ENCODE peak calls at places on chromosomes 5 and 9, in four cellular contexts. One of them, this sample, is unnamed.

GRCh38 chr5:115460476-115460875 is 84.1 kb downstream of the FEM1C start:
- DNase-seq in stimulated activated CD8-positive, alpha-beta memory T cell treated with anti-CD3 and anti-CD28 coated beads, Interleukin-7, amount 100 ng/mL, for 24 hours: no peak
- DNase-seq in HCT116: peak; percentile 87
- DNase-seq in stimulated activated CD4-positive, alpha-beta T cell treated with anti-CD3 and anti-CD28 coated beads, Interleukin-12 subunit alpha, Interleukin-12 subunit beta, amount 100 ng/mL, for 24 hours: no peak
- DNase-seq in this sample: peak; percentile 59

GRCh38 chr5:122770479-122770878 is 4.4 kb upstream of the SNX2 start:
- DNase-seq in HCT116: no peak
- DNase-seq in stimulated activated CD4-positive, alpha-beta T cell treated with anti-CD3 and anti-CD28 coated beads, Interleukin-12 subunit alpha, Interleukin-12 subunit beta, amount 100 ng/mL, for 24 hours: no peak
- DNase-seq in stimulated activated CD8-positive, alpha-beta memory T cell treated with anti-CD3 and anti-CD28 coated beads, Interleukin-7, amount 100 ng/mL, for 24 hours: no peak
- DNase-seq in this sample: no peak

GRCh38 chr9:88447431-88447830 is 59.2 kb downstream of the SPIN1 start:
- DNase-seq in stimulated activated CD8-positive, alpha-beta memory T cell treated with anti-CD3 and anti-CD28 coated beads, Interleukin-7, amount 100 ng/mL, for 24 hours: no peak
- DNase-seq in stimulated activated CD4-positive, alpha-beta T cell treated with anti-CD3 and anti-CD28 coated beads, Interleukin-12 subunit alpha, Interleukin-12 subunit beta, amount 100 ng/mL, for 24 hours: no peak
- DNase-seq in HCT116: no peak
- DNase-seq in this sample: no peak

GRCh38 chr9:6144947-6145346 is 70.7 kb upstream of the IL33 start:
- DNase-seq in HCT116: no peak
- DNase-seq in stimulated activated CD4-positive, alpha-beta T cell treated with anti-CD3 and anti-CD28 coated beads, Interleukin-12 subunit alpha, Interleukin-12 subunit beta, amount 100 ng/mL, for 24 hours: no peak
- DNase-seq in stimulated activated CD8-positive, alpha-beta memory T cell treated with anti-CD3 and anti-CD28 coated beads, Interleukin-7, amount 100 ng/mL, for 24 hours: no peak
- DNase-seq in this sample: no peak

GRCh38 chr9:72396247-72397091 is 31.5 kb upstream of the ZFAND5 start:
- DNase-seq in stimulated activated CD8-positive, alpha-beta memory T cell treated with anti-CD3 and anti-CD28 coated beads, Interleukin-7, amount 100 ng/mL, for 24 hours: no peak
- DNase-seq in HCT116: no peak
- DNase-seq in stimulated activated CD4-positive, alpha-beta T cell treated with anti-CD3 and anti-CD28 coated beads, Interleukin-12 subunit alpha, Interleukin-12 subunit beta, amount 100 ng/mL, for 24 hours: no peak
- DNase-seq in this sample: no peak

GRCh38 chr5:83914199-83914598 is 193.5 kb upstream of the HAPLN1 start:
- DNase-seq in HCT116: no peak
- DNase-seq in stimulated activated CD8-positive, alpha-beta memory T cell treated with anti-CD3 and anti-CD28 coated beads, Interleukin-7, amount 100 ng/mL, for 24 hours: no peak
- DNase-seq in stimulated activated CD4-positive, alpha-beta T cell treated with anti-CD3 and anti-CD28 coated beads, Interleukin-12 subunit alpha, Interleukin-12 subunit beta, amount 100 ng/mL, for 24 hours: no peak
- DNase-seq in this sample: no peak

GRCh38 chr9:113482991-113483675 is 19.6 kb downstream of the RGS3 start:
- DNase-seq in stimulated activated CD4-positive, alpha-beta T cell treated with anti-CD3 and anti-CD28 coated beads, Interleukin-12 subunit alpha, Interleukin-12 subunit beta, amount 100 ng/mL, for 24 hours: no peak
- DNase-seq in stimulated activated CD8-positive, alpha-beta memory T cell treated with anti-CD3 and anti-CD28 coated beads, Interleukin-7, amount 100 ng/mL, for 24 hours: no peak
- DNase-seq in HCT116: no peak
- DNase-seq in this sample: no peak

GRCh38 chr5:103519550-103519949 is 43.0 kb downstream of the NUDT12 start:
- DNase-seq in stimulated activated CD4-positive, alpha-beta T cell treated with anti-CD3 and anti-CD28 coated beads, Interleukin-12 subunit alpha, Interleukin-12 subunit beta, amount 100 ng/mL, for 24 hours: no peak
- DNase-seq in HCT116: no peak
- DNase-seq in stimulated activated CD8-positive, alpha-beta memory T cell treated with anti-CD3 and anti-CD28 coated beads, Interleukin-7, amount 100 ng/mL, for 24 hours: no peak
- DNase-seq in this sample: no peak

GRCh38 chr9:76701441-76702031 is 62.7 kb upstream of the PCA3 start:
- DNase-seq in stimulated activated CD4-positive, alpha-beta T cell treated with anti-CD3 and anti-CD28 coated beads, Interleukin-12 subunit alpha, Interleukin-12 subunit beta, amount 100 ng/mL, for 24 hours: no peak
- DNase-seq in HCT116: no peak
- DNase-seq in stimulated activated CD8-positive, alpha-beta memory T cell treated with anti-CD3 and anti-CD28 coated beads, Interleukin-7, amount 100 ng/mL, for 24 hours: no peak
- DNase-seq in this sample: no peak

GRCh38 chr9:83472221-83472665 is 66.0 kb downstream of the FRMD3 start:
- DNase-seq in stimulated activated CD4-positive, alpha-beta T cell treated with anti-CD3 and anti-CD28 coated beads, Interleukin-12 subunit alpha, Interleukin-12 subunit beta, amount 100 ng/mL, for 24 hours: no peak
- DNase-seq in stimulated activated CD8-positive, alpha-beta memory T cell treated with anti-CD3 and anti-CD28 coated beads, Interleukin-7, amount 100 ng/mL, for 24 hours: no peak
- DNase-seq in HCT116: no peak
- DNase-seq in this sample: no peak

GRCh38 chr5:38783011-38783551 is 62.7 kb upstream of the OSMR start:
- DNase-seq in HCT116: no peak
- DNase-seq in stimulated activated CD8-positive, alpha-beta memory T cell treated with anti-CD3 and anti-CD28 coated beads, Interleukin-7, amount 100 ng/mL, for 24 hours: no peak
- DNase-seq in stimulated activated CD4-positive, alpha-beta T cell treated with anti-CD3 and anti-CD28 coated beads, Interleukin-12 subunit alpha, Interleukin-12 subunit beta, amount 100 ng/mL, for 24 hours: no peak
- DNase-seq in this sample: peak; percentile 86

GRCh38 chr5:58224661-58225060 is 235.2 kb downstream of the PLK2 start:
- DNase-seq in HCT116: no peak
- DNase-seq in stimulated activated CD4-positive, alpha-beta T cell treated with anti-CD3 and anti-CD28 coated beads, Interleukin-12 subunit alpha, Interleukin-12 subunit beta, amount 100 ng/mL, for 24 hours: no peak
- DNase-seq in stimulated activated CD8-positive, alpha-beta memory T cell treated with anti-CD3 and anti-CD28 coated beads, Interleukin-7, amount 100 ng/mL, for 24 hours: no peak
- DNase-seq in this sample: no peak

GRCh38 chr9:92312887-92313623 is 12.1 kb downstream of the NOL8 start:
- DNase-seq in HCT116: no peak
- DNase-seq in stimulated activated CD8-positive, alpha-beta memory T cell treated with anti-CD3 and anti-CD28 coated beads, Interleukin-7, amount 100 ng/mL, for 24 hours: no peak
- DNase-seq in stimulated activated CD4-positive, alpha-beta T cell treated with anti-CD3 and anti-CD28 coated beads, Interleukin-12 subunit alpha, Interleukin-12 subunit beta, amount 100 ng/mL, for 24 hours: no peak
- DNase-seq in this sample: no peak

GRCh38 chr5:133552925-133553525 is 59.3 kb downstream of the FSTL4 start:
- DNase-seq in HCT116: peak; percentile 41
- DNase-seq in stimulated activated CD4-positive, alpha-beta T cell treated with anti-CD3 and anti-CD28 coated beads, Interleukin-12 subunit alpha, Interleukin-12 subunit beta, amount 100 ng/mL, for 24 hours: peak; percentile 49
- DNase-seq in stimulated activated CD8-positive, alpha-beta memory T cell treated with anti-CD3 and anti-CD28 coated beads, Interleukin-7, amount 100 ng/mL, for 24 hours: peak; percentile 11
- DNase-seq in this sample: no peak

GRCh38 chr5:139646111-139646510 is 2.0 kb upstream of the CXXC5 start:
- DNase-seq in HCT116: no peak
- DNase-seq in stimulated activated CD8-positive, alpha-beta memory T cell treated with anti-CD3 and anti-CD28 coated beads, Interleukin-7, amount 100 ng/mL, for 24 hours: no peak
- DNase-seq in stimulated activated CD4-positive, alpha-beta T cell treated with anti-CD3 and anti-CD28 coated beads, Interleukin-12 subunit alpha, Interleukin-12 subunit beta, amount 100 ng/mL, for 24 hours: no peak
- DNase-seq in this sample: no peak

GRCh38 chr9:134493471-134494272 is 147.9 kb upstream of the COL5A1 start:
- DNase-seq in stimulated activated CD4-positive, alpha-beta T cell treated with anti-CD3 and anti-CD28 coated beads, Interleukin-12 subunit alpha, Interleukin-12 subunit beta, amount 100 ng/mL, for 24 hours: no peak
- DNase-seq in stimulated activated CD8-positive, alpha-beta memory T cell treated with anti-CD3 and anti-CD28 coated beads, Interleukin-7, amount 100 ng/mL, for 24 hours: no peak
- DNase-seq in HCT116: no peak
- DNase-seq in this sample: no peak

GRCh38 chr5:78221964-78222451 is 72.5 kb downstream of the AP3B1 start:
- DNase-seq in HCT116: no peak
- DNase-seq in stimulated activated CD8-positive, alpha-beta memory T cell treated with anti-CD3 and anti-CD28 coated beads, Interleukin-7, amount 100 ng/mL, for 24 hours: no peak
- DNase-seq in stimulated activated CD4-positive, alpha-beta T cell treated with anti-CD3 and anti-CD28 coated beads, Interleukin-12 subunit alpha, Interleukin-12 subunit beta, amount 100 ng/mL, for 24 hours: no peak
- DNase-seq in this sample: no peak

GRCh38 chr9:96680812-96681499 is 25.8 kb upstream of the PRXL2C start:
- DNase-seq in stimulated activated CD8-positive, alpha-beta memory T cell treated with anti-CD3 and anti-CD28 coated beads, Interleukin-7, amount 100 ng/mL, for 24 hours: no peak
- DNase-seq in HCT116: no peak
- DNase-seq in stimulated activated CD4-positive, alpha-beta T cell treated with anti-CD3 and anti-CD28 coated beads, Interleukin-12 subunit alpha, Interleukin-12 subunit beta, amount 100 ng/mL, for 24 hours: no peak
- DNase-seq in this sample: no peak

GRCh38 chr9:130962418-130963316 is 23.6 kb upstream of the FIBCD1 start:
- DNase-seq in stimulated activated CD8-positive, alpha-beta memory T cell treated with anti-CD3 and anti-CD28 coated beads, Interleukin-7, amount 100 ng/mL, for 24 hours: no peak
- DNase-seq in HCT116: peak; percentile 79
- DNase-seq in stimulated activated CD4-positive, alpha-beta T cell treated with anti-CD3 and anti-CD28 coated beads, Interleukin-12 subunit alpha, Interleukin-12 subunit beta, amount 100 ng/mL, for 24 hours: no peak
- DNase-seq in this sample: peak; percentile 79

GRCh38 chr5:10484774-10485141 is 43.1 kb downstream of the ROPN1L start:
- DNase-seq in HCT116: no peak
- DNase-seq in stimulated activated CD8-positive, alpha-beta memory T cell treated with anti-CD3 and anti-CD28 coated beads, Interleukin-7, amount 100 ng/mL, for 24 hours: no peak
- DNase-seq in stimulated activated CD4-positive, alpha-beta T cell treated with anti-CD3 and anti-CD28 coated beads, Interleukin-12 subunit alpha, Interleukin-12 subunit beta, amount 100 ng/mL, for 24 hours: no peak
- DNase-seq in this sample: no peak

GRCh38 chr5:179287071-179287470 is 58.2 kb downstream of the ADAMTS2 start:
- DNase-seq in stimulated activated CD8-positive, alpha-beta memory T cell treated with anti-CD3 and anti-CD28 coated beads, Interleukin-7, amount 100 ng/mL, for 24 hours: no peak
- DNase-seq in HCT116: no peak
- DNase-seq in stimulated activated CD4-positive, alpha-beta T cell treated with anti-CD3 and anti-CD28 coated beads, Interleukin-12 subunit alpha, Interleukin-12 subunit beta, amount 100 ng/mL, for 24 hours: no peak
- DNase-seq in this sample: no peak

GRCh38 chr5:139091439-139092156 is 106.6 kb downstream of the SIL1 start:
- DNase-seq in HCT116: no peak
- DNase-seq in stimulated activated CD8-positive, alpha-beta memory T cell treated with anti-CD3 and anti-CD28 coated beads, Interleukin-7, amount 100 ng/mL, for 24 hours: no peak
- DNase-seq in stimulated activated CD4-positive, alpha-beta T cell treated with anti-CD3 and anti-CD28 coated beads, Interleukin-12 subunit alpha, Interleukin-12 subunit beta, amount 100 ng/mL, for 24 hours: no peak
- DNase-seq in this sample: no peak